ENCODE peak calls at places on chromosome 19, in five cellular contexts. L is fibroblast of lung, H is NCI-H1436, U is RWPE1, A is A172. I is an unnamed sample.
A peak's percentile ranks its signal among the peaks of the same experiment; 100 is the strongest.

GRCh38 chr19:39696418-39696817 is 7.9 kb upstream of the LGALS14 start:
- DNase-seq in H (no peak), L (no peak), U (no peak), A (peak; percentile 16), I (no peak)

GRCh38 chr19:40523322-40524047 is 53.2 kb upstream of the SHKBP1 start:
- DNase-seq in U (peak; percentile 46), H (peak; percentile 73), A (peak; percentile 77), L (peak; percentile 37), I (peak; percentile 79)

GRCh38 chr19:6086081-6086858 is 24.0 kb downstream of the RFX2 start:
- DNase-seq in U (peak; percentile 49), H (no peak), A (peak; percentile 41), L (peak; percentile 73), I (no peak)

GRCh38 chr19:6811906-6812305 is 39.4 kb downstream of the VAV1 start:
- DNase-seq in H (no peak), U (peak; percentile 73), L (peak; percentile 37), A (peak; percentile 69), I (peak; percentile 68)

GRCh38 chr19:3586124-3586626 is 897 bp downstream of the GIPC3 start:
- DNase-seq in L (no peak), H (no peak), U (no peak), A (no peak), I (no peak)

GRCh38 chr19:23983406-23983805 is 68.7 kb downstream of the ZNF726 start:
- DNase-seq in H (no peak), A (no peak), U (no peak), L (no peak), I (no peak)

GRCh38 chr19:44752816-44753618 is 4.5 kb downstream of the BCL3 start:
- DNase-seq in A (peak; percentile 96), L (peak; percentile 98), U (peak; percentile 93), H (no peak), I (peak; percentile 83)

GRCh38 chr19:39499082-39499642 is 415 bp downstream of the DLL3 start:
- DNase-seq in U (no peak), L (no peak), A (no peak), H (peak; percentile 29), I (no peak)

GRCh38 chr19:47274891-47275865 is 493 bp downstream of the INAFM1 start:
- DNase-seq in U (no peak), H (no peak), L (no peak), A (no peak), I (peak; percentile 11)

GRCh38 chr19:29666634-29667389 is 1.6 kb downstream of the PLEKHF1 start:
- DNase-seq in U (no peak), L (peak; percentile 76), A (peak; percentile 64), H (no peak), I (peak; percentile 72)

GRCh38 chr19:2524840-2525723 is 49.2 kb downstream of the GADD45B start:
- DNase-seq in U (peak; percentile 59), H (no peak), L (peak; percentile 43), A (peak; percentile 98), I (peak; percentile 82)

GRCh38 chr19:53812335-53812734 is 11.8 kb downstream of the NLRP12 start:
- DNase-seq in L (no peak), A (peak; percentile 47), H (no peak), U (no peak), I (no peak)

GRCh38 chr19:55654323-55654832 is 457 bp upstream of the U2AF2 start:
- DNase-seq in A (peak; percentile 100), L (peak; percentile 100), U (peak; percentile 95), H (peak; percentile 100), I (peak; percentile 91)

GRCh38 chr19:15418112-15418587 is 638 bp downstream of the AKAP8L start:
- DNase-seq in A (peak; percentile 4), H (peak; percentile 36), L (peak; percentile 36), U (peak; percentile 43), I (peak; percentile 30)

GRCh38 chr19:16374436-16374835 is 49.8 kb downstream of the KLF2 start:
- DNase-seq in L (no peak), H (no peak), A (no peak), U (no peak), I (no peak)

GRCh38 chr19:41784337-41785239 is 11.8 kb upstream of the CEACAM3 start:
- DNase-seq in A (no peak), H (no peak), U (no peak), L (no peak), I (no peak)

GRCh38 chr19:18611327-18612050 is 1.2 kb upstream of the TMEM59L start:
- DNase-seq in A (no peak), H (no peak), U (no peak), L (no peak), I (no peak)

GRCh38 chr19:35517342-35517741 is 3.9 kb upstream of the DMKN start:
- DNase-seq in L (no peak), H (no peak), U (no peak), A (no peak), I (no peak)

GRCh38 chr19:32676186-32676894 is 692 bp downstream of the RGS9BP start:
- DNase-seq in H (no peak), A (no peak), U (no peak), L (no peak), I (no peak)

GRCh38 chr19:58559275-58560006 is 1.0 kb upstream of the UBE2M start:
- DNase-seq in U (peak; percentile 98), H (no peak), L (peak; percentile 92), A (peak; percentile 96), I (peak; percentile 93)

GRCh38 chr19:48396010-48396870 is 2.8 kb downstream of the GRIN2D start:
- DNase-seq in A (no peak), U (no peak), L (no peak), H (no peak), I (no peak)

GRCh38 chr19:6429419-6430221 is 3.9 kb downstream of the SLC25A41 start:
- DNase-seq in H (no peak), U (no peak), L (no peak), A (no peak), I (no peak)

GRCh38 chr19:14425696-14426138 is 6.6 kb upstream of the DDX39A start:
- DNase-seq in L (peak; percentile 61), A (no peak), U (no peak), H (no peak), I (peak; percentile 49)

GRCh38 chr19:46413262-46414031 is at the start of gene CCDC8:
- DNase-seq in U (peak; percentile 81), H (peak; percentile 91), L (peak; percentile 98), A (no peak), I (peak; percentile 46)

GRCh38 chr19:41586064-41586463 is 10.1 kb downstream of the CEACAM21 start:
- DNase-seq in A (no peak), H (no peak), U (no peak), L (no peak), I (no peak)

GRCh38 chr19:37594982-37595382 is 306 bp downstream of the ZNF540 start:
- DNase-seq in H (no peak), U (no peak), A (no peak), L (no peak), I (peak; percentile 69)

GRCh38 chr19:19628499-19629134 is 597 bp upstream of the LPAR2 start:
- DNase-seq in H (peak; percentile 54), A (no peak), U (peak; percentile 95), L (peak; percentile 72), I (no peak)

GRCh38 chr19:47821460-47822020 is at the start of gene CRX:
- DNase-seq in A (no peak), L (no peak), U (no peak), H (no peak), I (no peak)

GRCh38 chr19:49894879-49895565 is 1.7 kb downstream of the IL4I1 start:
- DNase-seq in L (no peak), H (no peak), U (no peak), A (no peak), I (no peak)

GRCh38 chr19:4501691-4502090 is 16.6 kb downstream of the PLIN4 start:
- DNase-seq in H (no peak), U (no peak), A (no peak), L (no peak), I (no peak)

GRCh38 chr19:46474211-46474610 is 2.8 kb upstream of the PNMA8A start:
- DNase-seq in A (no peak), H (no peak), L (no peak), U (no peak), I (no peak)

GRCh38 chr19:19670070-19670551 is 1.5 kb downstream of the ZNF101 start:
- DNase-seq in A (no peak), U (no peak), H (no peak), L (no peak), I (no peak)

GRCh38 chr19:1412323-1412923 is 5.0 kb downstream of the DAZAP1 start:
- DNase-seq in L (no peak), H (no peak), A (no peak), U (no peak), I (no peak)

GRCh38 chr19:49926520-49926919 is 2.5 kb upstream of the ATF5 start:
- DNase-seq in U (no peak), L (no peak), A (no peak), H (no peak), I (no peak)

GRCh38 chr19:40605201-40605971 is 4.2 kb downstream of the LTBP4 start:
- DNase-seq in L (peak; percentile 63), H (peak; percentile 33), A (peak; percentile 82), U (peak; percentile 91), I (peak; percentile 60)

GRCh38 chr19:18520848-18521691 is 800 bp downstream of the ELL start:
- DNase-seq in A (no peak), L (no peak), H (no peak), U (no peak), I (no peak)

GRCh38 chr19:44653977-44654784 is 10.5 kb downstream of the PVR start:
- DNase-seq in U (peak; percentile 42), H (no peak), L (peak; percentile 55), A (peak; percentile 73), I (peak; percentile 63)

GRCh38 chr19:47445937-47446402 is 25.7 kb downstream of the SLC8A2 start:
- DNase-seq in L (no peak), H (peak; percentile 62), U (no peak), A (no peak), I (peak; percentile 45)

GRCh38 chr19:38228005-38228377 is 4.0 kb upstream of the DPF1 start:
- DNase-seq in U (no peak), A (no peak), H (no peak), L (no peak), I (no peak)